ENCODE peak calls at places on chromosomes 16 and 17, in four cellular contexts. I is head of caudate nucleus, K is H9, M is A172. Y is an unnamed sample.
A peak's percentile ranks its signal among the peaks of the same experiment; 100 is the strongest.

GRCh38 chr16:68444058-68444657 is 4.2 kb downstream of the SMPD3 start:
- DNase-seq in I (no peak), K (peak; percentile 76), M (peak; percentile 58), Y (no peak)

GRCh38 chr17:19303367-19303776 is 59.2 kb downstream of the B9D1 start:
- DNase-seq in I (no peak), K (no peak), M (no peak), Y (no peak)

GRCh38 chr17:8300629-8301242 is 5.5 kb upstream of the SLC25A35 start:
- DNase-seq in I (peak; percentile 76), K (peak; percentile 89), M (peak; percentile 63), Y (peak; percentile 49)

GRCh38 chr17:27565874-27566672 is 64.9 kb upstream of the LGALS9 start:
- DNase-seq in I (no peak), K (no peak), M (no peak), Y (peak; percentile 9)

GRCh38 chr16:90008708-90009145 is 10.5 kb downstream of the DBNDD1 start:
- DNase-seq in I (no peak), K (no peak), M (no peak), Y (peak; percentile 57)

GRCh38 chr17:81898885-81899284 is 3.2 kb upstream of the NPB start:
- DNase-seq in I (no peak), K (peak; percentile 29), M (no peak), Y (no peak)

GRCh38 chr17:60577147-60577925 is 22.7 kb upstream of the PPM1D start:
- DNase-seq in I (peak; percentile 72), K (peak; percentile 45), M (no peak), Y (no peak)

GRCh38 chr16:56936491-56936890 is 4.5 kb downstream of the HERPUD1 start:
- DNase-seq in I (no peak), K (no peak), M (no peak), Y (no peak)

GRCh38 chr17:35726609-35727460 is 4.6 kb upstream of the RASL10B start:
- DNase-seq in I (no peak), K (peak; percentile 58), M (peak; percentile 70), Y (no peak)

GRCh38 chr16:782766-783403 is 5.3 kb downstream of the RPUSD1 start:
- DNase-seq in I (peak; percentile 39), K (no peak), M (no peak), Y (no peak)

GRCh38 chr17:11278984-11279270 is 37.9 kb downstream of the SHISA6 start:
- DNase-seq in I (no peak), K (peak; percentile 26), M (no peak), Y (no peak)

GRCh38 chr17:75619506-75620431 is 13.5 kb upstream of the SMIM5 start:
- DNase-seq in I (peak; percentile 52), K (peak; percentile 96), M (peak; percentile 27), Y (no peak)

GRCh38 chr16:71443714-71444113 is 1.9 kb upstream of the TLE7 start:
- DNase-seq in I (no peak), K (no peak), M (no peak), Y (no peak)

GRCh38 chr16:65572156-65572555 is 450.3 kb upstream of the CDH11 start:
- DNase-seq in I (no peak), K (no peak), M (peak; percentile 79), Y (no peak)

Y was measured in T-helper 2 cell.